ENCODE peak calls at places on chromosomes 1 and 21, in six cellular contexts. N is heart left ventricle, J is stomach, P is pancreas, V is HCT116, E is fibroblast of lung. W is an unnamed sample.

GRCh38 chr21:39612233-39613028 is at the start of gene B3GALT5:
- DNase-seq in E (peak; percentile 72), P (peak; percentile 39), N (no peak), J (no peak), V (peak; percentile 15), W (no peak)

GRCh38 chr1:196063307-196063706 is 544.9 kb downstream of the KCNT2 start:
- DNase-seq in N (no peak), E (peak; percentile 54), P (no peak), V (peak; percentile 27), J (no peak), W (peak; percentile 19)

GRCh38 chr1:217253351-217253750 is 377.5 kb downstream of the GPATCH2 start:
- DNase-seq in P (no peak), J (no peak), N (no peak), E (no peak), V (no peak), W (no peak)

GRCh38 chr21:33011462-33011861 is 14.3 kb upstream of the OLIG2 start:
- DNase-seq in N (no peak), J (no peak), E (peak; percentile 70), P (no peak), V (peak; percentile 18), W (peak; percentile 93)

GRCh38 chr1:160503087-160503486 is 20.0 kb downstream of the SLAMF6 start:
- DNase-seq in P (no peak), N (no peak), V (no peak), E (no peak), J (no peak), W (no peak)

GRCh38 chr1:99707535-99708142 is 58.8 kb downstream of the FRRS1 start:
- DNase-seq in P (peak; percentile 16), N (peak; percentile 76), V (peak; percentile 35), J (peak; percentile 77), E (peak; percentile 49), W (no peak)

GRCh38 chr1:33327587-33328325 is 6.9 kb upstream of the A3GALT2 start:
- DNase-seq in J (peak; percentile 69), P (peak; percentile 41), E (peak; percentile 100), N (peak; percentile 61), V (no peak), W (peak; percentile 99)

GRCh38 chr1:204357551-204357950 is 2.2 kb downstream of the PLEKHA6 start:
- DNase-seq in E (no peak), J (peak; percentile 36), P (no peak), V (no peak), N (peak; percentile 33), W (no peak)

GRCh38 chr1:228272831-228273571 is 65.2 kb downstream of the OBSCN start:
- DNase-seq in E (no peak), J (no peak), N (peak; percentile 29), V (no peak), P (no peak), W (no peak)

GRCh38 chr1:100866041-100866900 is 28.4 kb downstream of the EXTL2 start:
- DNase-seq in J (no peak), V (peak; percentile 15), P (no peak), E (peak; percentile 57), N (no peak), W (peak; percentile 20)

GRCh38 chr1:51729824-51730284 is 113.0 kb downstream of the OSBPL9 start:
- DNase-seq in E (no peak), N (peak; percentile 36), V (no peak), P (no peak), J (no peak), W (no peak)

GRCh38 chr1:162020145-162020544 is 3.5 kb downstream of the OLFML2B start:
- DNase-seq in E (peak; percentile 23), J (no peak), N (no peak), P (no peak), V (no peak), W (no peak)

GRCh38 chr1:10694274-10694632 is 102.2 kb downstream of the CASZ1 start:
- DNase-seq in E (peak; percentile 19), J (no peak), N (no peak), V (no peak), P (peak; percentile 72), W (no peak)

GRCh38 chr1:205786599-205786998 is 11.3 kb upstream of the RAB29 start:
- DNase-seq in E (no peak), V (no peak), P (no peak), J (no peak), N (no peak), W (no peak)

GRCh38 chr1:205782627-205783470 is 7.6 kb upstream of the RAB29 start:
- DNase-seq in V (no peak), N (no peak), E (no peak), P (no peak), J (no peak), W (no peak)

GRCh38 chr1:205787287-205787916 is 12.1 kb upstream of the RAB29 start:
- DNase-seq in E (no peak), V (no peak), P (no peak), J (no peak), N (no peak), W (no peak)

GRCh38 chr1:205780335-205780734 is 5.1 kb upstream of the RAB29 start:
- DNase-seq in V (no peak), P (no peak), J (no peak), N (no peak), E (no peak), W (no peak)

DNA sequence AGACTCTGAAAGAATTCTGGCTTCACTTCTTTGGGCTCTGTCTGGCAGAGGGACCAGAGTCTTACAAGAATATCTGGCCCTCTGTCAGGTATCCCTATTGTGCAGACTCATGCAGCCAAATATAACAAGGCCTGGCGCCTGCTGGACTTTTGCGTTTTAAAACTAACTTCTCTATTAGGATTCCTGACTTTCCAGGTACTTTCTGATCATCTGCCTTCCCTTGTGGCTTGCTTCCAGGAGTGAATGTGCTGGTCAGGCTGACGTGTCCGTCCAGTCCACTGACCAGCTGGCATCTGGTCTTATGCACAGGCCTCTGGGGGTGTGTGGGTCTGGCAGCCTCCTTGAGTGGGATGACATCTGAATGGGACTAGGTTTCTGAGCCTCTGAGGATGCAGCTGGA is 8.6 kb upstream of the RAB29 start:
- DNase-seq in P (no peak), J (no peak), E (peak; percentile 85), V (no peak), N (no peak), W (no peak)
- H3K27me3 ChIP-seq in P (no peaks in the 10 kb centered on the region), J (no peaks in the 10 kb centered on the region), E (no peaks in the 10 kb centered on the region), V (no peaks in the 10 kb centered on the region), N (no peaks in the 10 kb centered on the region), W (no peaks in the 10 kb centered on the region)

GRCh38 chr1:111628153-111628552 is 8.6 kb downstream of the RAP1A start:
- DNase-seq in E (peak; percentile 59), N (no peak), V (no peak), J (no peak), P (no peak), W (no peak)

GRCh38 chr1:111624382-111624781 is 4.8 kb downstream of the RAP1A start:
- DNase-seq in P (no peak), E (no peak), V (no peak), J (no peak), N (no peak), W (no peak)

GRCh38 chr1:111622166-111622565 is 2.6 kb downstream of the RAP1A start:
- DNase-seq in V (no peak), J (no peak), E (no peak), N (no peak), P (no peak), W (no peak)

GRCh38 chr1:111629190-111629954 is 9.8 kb downstream of the RAP1A start:
- DNase-seq in N (no peak), J (no peak), P (no peak), E (no peak), V (no peak), W (no peak)

DNA sequence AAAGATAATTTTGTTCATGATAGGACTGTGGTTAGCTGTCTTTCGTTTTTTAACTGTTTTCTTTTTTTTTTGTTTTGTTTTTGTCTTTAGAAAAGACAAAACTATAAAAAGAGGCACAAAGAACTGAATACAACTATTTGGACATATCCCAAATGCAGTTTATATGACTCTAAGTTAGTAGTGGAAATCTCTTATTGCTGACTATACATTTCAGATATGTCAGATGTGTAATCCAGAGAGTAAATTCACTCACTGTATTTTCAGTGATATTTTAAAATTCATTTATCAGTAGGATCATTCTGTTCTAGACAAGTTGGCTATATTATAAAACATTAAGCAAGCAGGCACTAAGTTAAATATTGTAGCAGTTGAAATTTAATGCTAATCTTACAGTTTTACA is 5.7 kb downstream of the RAP1A start:
- DNase-seq in E (no peak), P (no peak), V (no peak), J (no peak), N (no peak), W (no peak)
- H3K4me1 ChIP-seq in E (peaks cover 2% of the 10 kb centered on the region), P (no peaks in the 10 kb centered on the region), V (peaks cover 9% of the 10 kb centered on the region), J (peaks cover 96% of the 10 kb centered on the region), N (peaks cover 16% of the 10 kb centered on the region), W (peaks cover 7% of the 10 kb centered on the region)

GRCh38 chr1:30274176-30274936 is 449.0 kb downstream of the MATN1 start:
- DNase-seq in J (no peak), N (peak; percentile 1), E (no peak), P (no peak), V (no peak), W (no peak)
- H3K27me3 ChIP-seq in J (peaks cover 67% of the 10 kb centered on the region), N (peaks cover 17% of the 10 kb centered on the region), E (no peaks in the 10 kb centered on the region), P (no peaks in the 10 kb centered on the region), V (peaks cover 51% of the 10 kb centered on the region), W (peaks cover 13% of the 10 kb centered on the region)

GRCh38 chr1:24191860-24192259 is 4.8 kb upstream of the IFNLR1 start:
- DNase-seq in P (no peak), E (peak; percentile 68), V (no peak), N (no peak), J (no peak), W (peak; percentile 88)
- H3K4me1 ChIP-seq in P (no peaks in the 10 kb centered on the region), E (no peaks in the 10 kb centered on the region), V (peaks cover 16% of the 10 kb centered on the region), N (peaks cover 5% of the 10 kb centered on the region), J (peaks cover 14% of the 10 kb centered on the region), W (peaks cover 27% of the 10 kb centered on the region)

DNA sequence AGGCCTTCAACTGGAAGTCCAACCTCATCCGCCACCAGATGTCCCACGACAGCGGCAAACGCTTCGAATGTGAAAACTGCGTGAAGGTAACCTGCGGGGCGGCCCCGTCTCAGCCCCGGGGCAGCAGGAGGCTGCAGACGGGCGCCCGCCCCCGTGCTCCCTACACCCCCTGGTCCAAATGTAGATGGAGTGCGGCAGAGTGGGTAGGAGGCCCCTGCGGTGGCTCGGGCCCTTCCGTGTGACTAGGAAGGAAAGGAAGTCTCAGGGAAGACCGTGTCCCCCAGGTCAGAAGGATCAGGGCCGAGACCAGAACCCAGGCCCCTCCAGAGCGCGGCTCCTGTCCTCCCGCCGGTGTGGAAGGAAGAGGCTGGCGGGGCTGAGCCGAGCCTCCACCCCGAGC is 49.7 kb upstream of the ARHGEF16 start:
- DNase-seq in N (no peak), P (no peak), J (no peak), V (no peak), E (no peak), W (no peak)
- H3K27me3 ChIP-seq in N (no peaks in the 10 kb centered on the region), P (no peaks in the 10 kb centered on the region), J (peaks cover 6% of the 10 kb centered on the region), V (no peaks in the 10 kb centered on the region), E (no peaks in the 10 kb centered on the region), W (peaks cover 16% of the 10 kb centered on the region)

GRCh38 chr1:207824691-207825090 is 72.8 kb downstream of the CD46 start:
- DNase-seq in P (no peak), J (no peak), E (no peak), N (no peak), V (no peak), W (peak; percentile 52)

GRCh38 chr1:207826557-207827487 is 75.0 kb downstream of the CD46 start:
- DNase-seq in V (no peak), E (no peak), J (peak; percentile 84), N (no peak), P (no peak), W (no peak)

GRCh38 chr1:207823880-207824566 is 72.2 kb downstream of the CD46 start:
- DNase-seq in V (peak; percentile 37), J (peak; percentile 87), P (peak; percentile 93), N (peak; percentile 78), E (peak; percentile 98), W (peak; percentile 97)

GRCh38 chr1:207825719-207826556 is 74.1 kb downstream of the CD46 start:
- DNase-seq in P (no peak), N (peak; percentile 79), J (peak; percentile 82), E (peak; percentile 52), V (no peak), W (no peak)

GRCh38 chr1:207825296-207825695 is 73.4 kb downstream of the CD46 start:
- DNase-seq in E (no peak), P (no peak), J (no peak), V (no peak), N (no peak), W (no peak)
- H3K4me1 ChIP-seq in E (peaks cover 31% of the 10 kb centered on the region), P (peaks cover 36% of the 10 kb centered on the region), J (peaks cover 80% of the 10 kb centered on the region), V (peaks cover 8% of the 10 kb centered on the region), N (peaks cover 53% of the 10 kb centered on the region), W (peaks cover 13% of the 10 kb centered on the region)